ENCODE peak calls at places on chromosome 20, in seven cellular contexts. Y is T-cell; A is right lobe of liver; W is body of pancreas; U is central memory CD8-positive, alpha-beta T cell; D is RWPE2; N is foreskin keratinocyte. P is an unnamed sample.

GRCh38 chr20:46108435-46108841 is 9.7 kb upstream of the CD40 start:
- ATAC-seq in Y (no peak), A (peak), W (no peak), U (no peak), D (no peak), N (no peak), P (peak)

GRCh38 chr20:61979090-61979489 is 86.6 kb downstream of the TAF4 start:
- ATAC-seq in Y (no peak), A (no peak), W (no peak), U (no peak), D (no peak), N (no peak), P (no peak)

GRCh38 chr20:19903168-19903676 is 113.9 kb upstream of the NAA20 start:
- ATAC-seq in Y (no peak), A (peak), W (no peak), U (no peak), D (peak), N (no peak), P (no peak)

GRCh38 chr20:50711113-50711825 is 19.9 kb upstream of the RIPOR3 start:
- ATAC-seq in Y (no peak), A (no peak), W (no peak), U (no peak), D (no peak), N (no peak), P (no peak)

GRCh38 chr20:32649697-32650471 is 23.9 kb downstream of the C20orf203 start:
- ATAC-seq in Y (no peak), A (no peak), W (no peak), U (no peak), D (no peak), N (no peak), P (no peak)

GRCh38 chr20:58481541-58482021 is 33.6 kb downstream of the APCDD1L start:
- ATAC-seq in Y (no peak), A (peak), W (no peak), U (no peak), D (peak), N (peak), P (no peak)

GRCh38 chr20:61352381-61353260 is 100.6 kb downstream of the CDH4 start:
- ATAC-seq in Y (no peak), A (no peak), W (no peak), U (no peak), D (peak), N (peak), P (no peak)

GRCh38 chr20:43983904-43984361 is 69.3 kb downstream of the TOX2 start:
- ATAC-seq in Y (no peak), A (no peak), W (no peak), U (peak), D (no peak), N (no peak), P (no peak)

GRCh38 chr20:3846740-3847418 is at the start of gene MAVS:
- ATAC-seq in Y (peak), A (peak), W (peak), U (peak), D (peak), N (peak), P (peak)

GRCh38 chr20:43658068-43658722 is 8.7 kb upstream of the MYBL2 start:
- ATAC-seq in Y (no peak), A (peak), W (no peak), U (no peak), D (peak), N (peak), P (no peak)

GRCh38 chr20:38640486-38640885 is 38.9 kb downstream of the ARHGAP40 start:
- ATAC-seq in Y (no peak), A (no peak), W (no peak), U (no peak), D (no peak), N (no peak), P (no peak)

GRCh38 chr20:38052870-38053269 is 19.3 kb downstream of the RPRD1B start:
- ATAC-seq in Y (no peak), A (peak), W (no peak), U (no peak), D (no peak), N (no peak), P (no peak)

GRCh38 chr20:13068336-13068735 is 59.6 kb downstream of the SPTLC3 start:
- ATAC-seq in Y (no peak), A (no peak), W (no peak), U (no peak), D (peak), N (no peak), P (peak)

GRCh38 chr20:23314714-23315498 is 35.7 kb upstream of the NXT1 start:
- ATAC-seq in Y (no peak), A (no peak), W (no peak), U (no peak), D (no peak), N (no peak), P (no peak)

GRCh38 chr20:44111712-44112335 is 75.2 kb downstream of the JPH2 start:
- ATAC-seq in Y (no peak), A (no peak), W (no peak), U (no peak), D (peak), N (peak), P (no peak)

GRCh38 chr20:63979549-63980316 is at the start of gene SAMD10:
- ATAC-seq in Y (peak), A (peak), W (peak), U (peak), D (peak), N (peak), P (peak)

GRCh38 chr20:18739785-18740184 is 73.8 kb upstream of the SCP2D1 start:
- ATAC-seq in Y (no peak), A (peak), W (peak), U (no peak), D (no peak), N (no peak), P (no peak)

GRCh38 chr20:17720755-17721154 is 21.0 kb downstream of the BANF2 start:
- ATAC-seq in Y (no peak), A (no peak), W (no peak), U (no peak), D (no peak), N (no peak), P (no peak)

GRCh38 chr20:35013421-35014411 is 58.0 kb downstream of the MYH7B start:
- ATAC-seq in Y (no peak), A (no peak), W (no peak), U (no peak), D (no peak), N (no peak), P (no peak)

GRCh38 chr20:35017099-35017835 is 61.6 kb downstream of the MYH7B start:
- ATAC-seq in Y (no peak), A (no peak), W (no peak), U (no peak), D (no peak), N (no peak), P (no peak)

GRCh38 chr20:21325296-21325695 is 22.2 kb downstream of the XRN2 start:
- ATAC-seq in Y (no peak), A (peak), W (no peak), U (no peak), D (no peak), N (no peak), P (no peak)

GRCh38 chr20:16147221-16147620 is 426.0 kb downstream of the KIF16B start:
- ATAC-seq in Y (no peak), A (no peak), W (no peak), U (no peak), D (no peak), N (no peak), P (no peak)

P was measured in esophagus mucosa.